ENCODE peak calls at places on chromosome 11, in six cellular contexts. One of them, this sample, is unnamed.

GRCh38 chr11:103354656-103355055 is 245.4 kb downstream of the DYNC2H1 start:
- DNase-seq in K562: no peak
- DNase-seq in GM12892: no peak
- DNase-seq in H1: no peak
- DNase-seq in HepG2: no peak
- DNase-seq in GM12878: no peak
- DNase-seq in this sample: no peak

GRCh38 chr11:117834838-117835443 is 10.4 kb upstream of the FXYD2 start:
- DNase-seq in H1: no peak
- DNase-seq in GM12878: no peak
- DNase-seq in HepG2: no peak
- DNase-seq in GM12892: no peak
- DNase-seq in K562: no peak
- DNase-seq in this sample: no peak

GRCh38 chr11:82790723-82791487 is 57.2 kb upstream of the FAM181B start:
- DNase-seq in GM12878: no peak
- DNase-seq in HepG2: no peak
- DNase-seq in H1: no peak
- DNase-seq in K562: peak; percentile 32
- DNase-seq in GM12892: no peak
- DNase-seq in this sample: no peak

GRCh38 chr11:127966821-127967220 is 620.5 kb downstream of the ETS1 start:
- DNase-seq in HepG2: no peak
- DNase-seq in GM12878: no peak
- DNase-seq in H1: no peak
- DNase-seq in GM12892: no peak
- DNase-seq in K562: no peak
- DNase-seq in this sample: no peak

GRCh38 chr11:124597661-124598060 is 13.6 kb upstream of the PANX3 start:
- DNase-seq in GM12878: no peak
- DNase-seq in K562: no peak
- DNase-seq in H1: no peak
- DNase-seq in HepG2: no peak
- DNase-seq in GM12892: no peak
- DNase-seq in this sample: no peak

GRCh38 chr11:64745523-64746328 is 1.8 kb upstream of the RASGRP2 start:
- DNase-seq in K562: peak; percentile 91
- DNase-seq in HepG2: no peak
- DNase-seq in H1: peak; percentile 89
- DNase-seq in GM12892: peak; percentile 77
- DNase-seq in GM12878: no peak
- DNase-seq in this sample: peak; percentile 82

GRCh38 chr11:20672575-20672974 is 3.2 kb downstream of the NELL1 start:
- DNase-seq in H1: no peak
- DNase-seq in K562: peak; percentile 21
- DNase-seq in GM12892: no peak
- DNase-seq in HepG2: peak; percentile 18
- DNase-seq in GM12878: no peak
- DNase-seq in this sample: no peak

GRCh38 chr11:15199693-15200092 is 85.0 kb downstream of the INSC start:
- DNase-seq in GM12878: no peak
- DNase-seq in GM12892: no peak
- DNase-seq in H1: no peak
- DNase-seq in HepG2: no peak
- DNase-seq in K562: no peak
- DNase-seq in this sample: no peak

GRCh38 chr11:83666149-83666548 is 380.0 kb upstream of the CCDC90B start:
- DNase-seq in H1: no peak
- DNase-seq in K562: no peak
- DNase-seq in HepG2: no peak
- DNase-seq in GM12892: no peak
- DNase-seq in GM12878: no peak
- DNase-seq in this sample: no peak

DNA sequence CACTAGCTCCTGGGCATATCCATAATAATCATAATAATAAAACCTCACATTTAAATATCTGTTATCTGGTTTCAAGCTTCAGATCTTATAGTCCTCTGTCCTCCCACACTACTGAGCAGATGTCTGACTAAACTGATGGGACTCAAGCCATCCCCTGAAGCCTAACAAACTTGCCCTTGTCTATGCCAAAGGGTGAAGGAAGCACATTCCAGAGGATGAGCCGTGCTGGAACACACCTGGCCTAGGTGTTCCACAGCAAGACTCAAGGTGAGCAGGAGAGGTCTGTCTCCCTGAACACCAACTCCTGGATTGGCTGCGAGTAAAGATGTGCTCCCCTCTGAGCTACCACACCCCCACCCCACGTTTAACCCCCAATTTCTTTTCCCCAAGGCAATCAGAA is 14.7 kb downstream of the SCUBE2 start:
- DNase-seq in GM12878: no peak
- DNase-seq in HepG2: no peak
- DNase-seq in K562: no peak
- DNase-seq in GM12892: no peak
- DNase-seq in H1: peak; percentile 33
- DNase-seq in this sample: no peak
- TF ChIP-seq TAF1 in GM12878: no peak
- TF ChIP-seq TAF1 in HepG2: no peak
- TF ChIP-seq TAF1 in K562: no peak
- TF ChIP-seq TAF1 in GM12892: no peak
- TF ChIP-seq TAF1 in H1: no peak
- TF ChIP-seq TAF1 in this sample: no peak

GRCh38 chr11:119381186-119381988 is at the start of gene USP2:
- DNase-seq in GM12892: peak; percentile 84
- DNase-seq in H1: peak; percentile 99
- DNase-seq in GM12878: peak; percentile 48
- DNase-seq in K562: peak; percentile 96
- DNase-seq in HepG2: peak; percentile 93
- DNase-seq in this sample: peak; percentile 89
- TF ChIP-seq POLR2A in GM12892: no peak
- TF ChIP-seq POLR2A in H1: no peak
- TF ChIP-seq POLR2A in GM12878: no peak
- TF ChIP-seq POLR2A in K562: peak; percentile 40
- TF ChIP-seq POLR2A in HepG2: peak; percentile 61
- TF ChIP-seq POLR2A in this sample: no peak

DNA sequence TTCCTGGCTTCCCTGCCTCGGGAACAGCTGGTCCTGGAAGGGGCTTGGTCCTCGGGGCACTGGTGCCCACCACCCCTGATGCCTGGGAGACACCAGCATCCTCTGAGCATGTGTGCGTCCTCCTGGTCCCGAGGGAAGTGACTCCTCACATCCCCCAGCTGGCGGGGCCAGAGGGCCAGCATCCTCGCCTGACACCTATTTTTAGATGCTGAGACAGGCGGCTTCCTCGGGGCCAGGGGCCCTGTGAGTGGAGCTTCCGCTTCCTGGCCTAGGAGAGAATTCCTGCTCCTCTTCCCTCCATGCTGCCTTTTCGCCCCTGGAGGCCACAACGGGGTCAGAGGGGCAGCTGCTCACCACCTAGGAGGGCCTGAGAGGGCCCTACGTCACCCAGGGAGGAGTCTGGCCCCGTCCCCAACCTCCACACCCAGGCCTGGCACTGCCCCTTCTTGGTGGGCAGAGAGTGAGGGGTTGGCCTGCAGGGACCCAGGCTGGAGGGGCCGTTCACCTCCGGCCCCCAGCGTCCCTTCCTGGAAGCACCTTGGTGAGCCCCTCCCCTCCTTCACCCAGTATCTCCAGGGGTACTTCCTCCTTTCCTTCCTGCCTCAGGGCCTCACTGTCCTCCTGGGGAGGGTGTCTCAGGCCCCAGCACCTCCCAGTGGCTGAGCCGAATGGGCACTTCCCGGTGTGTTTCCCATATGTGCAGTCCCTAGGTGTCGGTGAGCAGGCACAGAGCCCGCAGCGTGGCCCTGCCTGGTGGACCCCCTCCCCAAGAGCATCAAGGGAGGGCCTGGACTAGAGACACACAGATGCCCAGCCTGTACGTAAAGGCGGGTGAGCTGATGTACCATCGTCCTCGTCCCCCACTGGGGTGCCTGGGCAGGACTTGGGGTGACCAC is 6.1 kb downstream of the CD81 start:
- DNase-seq in GM12878: no peak
- DNase-seq in H1: no peak
- DNase-seq in GM12892: no peak
- DNase-seq in K562: no peak
- DNase-seq in HepG2: no peak
- DNase-seq in this sample: no peak
- TF ChIP-seq POLR2AphosphoS5 in GM12878: no peak
- TF ChIP-seq POLR2AphosphoS5 in H1: no peak
- TF ChIP-seq POLR2AphosphoS5 in GM12892: peak; percentile 8
- TF ChIP-seq POLR2AphosphoS5 in K562: no peak
- TF ChIP-seq POLR2AphosphoS5 in HepG2: no peak
- TF ChIP-seq POLR2AphosphoS5 in this sample: no peak

GRCh38 chr11:47532597-47533213 is 20.2 kb downstream of the CELF1 start:
- DNase-seq in H1: no peak
- DNase-seq in GM12892: no peak
- DNase-seq in GM12878: no peak
- DNase-seq in HepG2: no peak
- DNase-seq in K562: peak; percentile 26
- DNase-seq in this sample: no peak
- TF ChIP-seq TAF1 in H1: no peak
- TF ChIP-seq TAF1 in GM12892: no peak
- TF ChIP-seq TAF1 in GM12878: no peak
- TF ChIP-seq TAF1 in HepG2: no peak
- TF ChIP-seq TAF1 in K562: no peak
- TF ChIP-seq TAF1 in this sample: no peak

GRCh38 chr11:132072880-132073213 is 702.4 kb downstream of the NTM start:
- DNase-seq in GM12878: no peak
- DNase-seq in H1: no peak
- DNase-seq in K562: no peak
- DNase-seq in HepG2: no peak
- DNase-seq in GM12892: no peak
- DNase-seq in this sample: no peak
- TF ChIP-seq POLR2A in GM12878: no peak
- TF ChIP-seq POLR2A in H1: no peak
- TF ChIP-seq POLR2A in K562: no peak
- TF ChIP-seq POLR2A in HepG2: no peak
- TF ChIP-seq POLR2A in GM12892: no peak
- TF ChIP-seq POLR2A in this sample: no peak

GRCh38 chr11:40514124-40514523 is 945.3 kb downstream of the LRRC4C start:
- DNase-seq in HepG2: no peak
- DNase-seq in H1: no peak
- DNase-seq in GM12892: no peak
- DNase-seq in GM12878: no peak
- DNase-seq in K562: no peak
- DNase-seq in this sample: no peak
- TF ChIP-seq POLR2AphosphoS5 in HepG2: no peak
- TF ChIP-seq POLR2AphosphoS5 in H1: no peak
- TF ChIP-seq POLR2AphosphoS5 in GM12892: no peak
- TF ChIP-seq POLR2AphosphoS5 in GM12878: no peak
- TF ChIP-seq POLR2AphosphoS5 in K562: no peak
- TF ChIP-seq POLR2AphosphoS5 in this sample: no peak

DNA sequence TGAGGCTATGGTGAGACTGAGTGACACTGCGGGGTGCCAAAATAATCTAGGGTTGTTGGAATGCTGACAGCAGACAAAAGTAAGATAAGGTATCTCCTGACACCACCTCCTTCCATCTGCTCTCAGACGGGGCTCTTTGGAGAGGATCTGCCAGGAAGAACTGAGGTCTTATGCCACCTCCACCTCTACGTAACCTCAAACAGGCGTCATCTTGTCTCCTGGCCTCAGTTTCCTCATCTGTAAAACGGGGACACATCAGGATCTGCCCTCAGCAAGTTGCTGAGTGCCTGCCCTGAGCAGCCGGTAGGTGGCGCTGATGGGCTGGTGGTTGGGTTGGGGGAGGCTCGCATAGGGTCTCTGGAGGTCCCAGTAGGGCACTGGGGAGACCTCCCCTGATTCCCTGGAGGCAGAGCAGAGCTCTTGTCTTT is 1.7 kb upstream of the MYEOV start:
- DNase-seq in K562: peak; percentile 80
- DNase-seq in H1: peak; percentile 84
- DNase-seq in HepG2: no peak
- DNase-seq in GM12892: no peak
- DNase-seq in GM12878: no peak
- DNase-seq in this sample: no peak
- TF ChIP-seq TAF1 in K562: no peak
- TF ChIP-seq TAF1 in H1: no peak
- TF ChIP-seq TAF1 in HepG2: no peak
- TF ChIP-seq TAF1 in GM12892: no peak
- TF ChIP-seq TAF1 in GM12878: no peak
- TF ChIP-seq TAF1 in this sample: no peak

DNA sequence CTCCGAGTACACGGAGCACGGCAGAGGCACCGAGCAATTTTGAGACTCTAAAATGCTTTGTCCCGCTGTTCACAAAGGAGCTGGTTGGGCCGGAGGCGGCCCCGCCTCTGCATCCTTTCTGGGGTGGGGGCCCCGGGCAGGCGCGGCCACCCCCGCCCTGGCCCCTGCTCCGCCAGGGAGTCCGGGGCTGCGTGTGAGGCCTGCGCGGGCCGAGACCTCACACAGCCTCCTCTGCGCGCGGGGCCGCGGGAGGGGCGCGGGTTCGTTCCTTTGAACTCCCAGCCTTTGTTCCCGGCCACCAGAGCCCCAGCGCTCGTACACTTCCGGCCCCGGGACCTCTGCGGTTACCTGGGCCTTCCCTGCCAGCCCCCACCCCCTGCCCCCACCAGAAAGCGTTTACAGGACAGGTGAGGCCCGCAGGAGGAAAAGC is 1.6 kb downstream of the FGF19 start:
- DNase-seq in HepG2: peak; percentile 69
- DNase-seq in K562: no peak
- DNase-seq in GM12878: no peak
- DNase-seq in H1: peak; percentile 73
- DNase-seq in GM12892: no peak
- DNase-seq in this sample: no peak
- TF ChIP-seq POLR2A in HepG2: no peak
- TF ChIP-seq POLR2A in K562: no peak
- TF ChIP-seq POLR2A in GM12878: no peak
- TF ChIP-seq POLR2A in H1: no peak
- TF ChIP-seq POLR2A in GM12892: no peak
- TF ChIP-seq POLR2A in this sample: no peak

GRCh38 chr11:35160902-35161585 is 22.1 kb downstream of the CD44 start:
- DNase-seq in K562: no peak
- DNase-seq in H1: no peak
- DNase-seq in GM12878: no peak
- DNase-seq in GM12892: no peak
- DNase-seq in HepG2: no peak
- DNase-seq in this sample: no peak
- TF ChIP-seq POLR2AphosphoS5 in K562: no peak
- TF ChIP-seq POLR2AphosphoS5 in H1: no peak
- TF ChIP-seq POLR2AphosphoS5 in GM12878: no peak
- TF ChIP-seq POLR2AphosphoS5 in GM12892: peak; percentile 9
- TF ChIP-seq POLR2AphosphoS5 in HepG2: no peak
- TF ChIP-seq POLR2AphosphoS5 in this sample: no peak

DNA sequence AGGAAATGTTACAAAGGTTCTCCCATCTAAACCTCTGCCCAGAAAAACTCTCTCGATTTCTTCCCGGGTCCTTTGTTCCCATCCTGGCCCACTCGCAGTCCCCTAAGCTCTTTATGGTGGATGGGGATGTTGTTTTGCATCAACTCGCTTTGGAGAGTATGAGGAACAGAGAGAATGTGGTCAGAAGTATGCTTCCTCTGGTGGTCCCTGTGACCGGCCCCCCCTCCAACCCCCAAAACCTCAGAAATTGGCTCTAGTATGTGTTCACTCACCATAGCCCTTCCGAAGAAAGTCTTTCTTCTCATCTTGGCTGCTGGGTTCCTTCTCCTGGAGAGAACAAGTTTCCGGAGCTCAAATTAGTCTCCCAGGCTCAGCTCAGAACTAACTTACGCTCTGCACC is 54.4 kb downstream of the GRAMD1B start:
- DNase-seq in GM12878: no peak
- DNase-seq in GM12892: no peak
- DNase-seq in K562: no peak
- DNase-seq in HepG2: no peak
- DNase-seq in H1: no peak
- DNase-seq in this sample: no peak
- TF ChIP-seq TAF1 in GM12878: no peak
- TF ChIP-seq TAF1 in GM12892: no peak
- TF ChIP-seq TAF1 in K562: no peak
- TF ChIP-seq TAF1 in HepG2: no peak
- TF ChIP-seq TAF1 in H1: no peak
- TF ChIP-seq TAF1 in this sample: no peak

This sample was measured in GM12891.